ENCODE peak calls at places on chromosomes 6 and 20, in ten cellular contexts. Q is lung, L is left lung, D is IMR-90, H is right atrium auricular region, E is heart left ventricle, K is cardiac muscle cell, I is tibial artery, S is tibial nerve, W is psoas muscle. J is an unnamed sample. For H3K4me1, the result is how much of the 10 kb centered on the place peaks cover.

GRCh38 chr6:152271681-152272464 is 365.3 kb downstream of the SYNE1 start:
- DNase-seq in Q (no peak), L (no peak), D (peak), H (peak), E (peak), K (no peak), I (peak), S (no peak), W (no peak), J (peak)

GRCh38 chr20:53621482-53622246 is 28.0 kb upstream of the ZNF217 start:
- DNase-seq in Q (peak), L (no peak), D (peak), H (peak), E (peak), K (no peak), I (peak), S (peak), W (peak), J (peak)

GRCh38 chr6:84897874-84898635 is 133.7 kb upstream of the TBX18 start:
- DNase-seq in Q (no peak), L (no peak), D (peak), H (no peak), E (no peak), K (no peak), I (no peak), S (no peak), W (no peak), J (peak)

GRCh38 chr6:78836610-78837009 is 30.7 kb upstream of the IRAK1BP1 start:
- DNase-seq in Q (no peak), L (no peak), D (no peak), H (no peak), E (no peak), K (no peak), I (no peak), S (no peak), W (no peak), J (no peak)

GRCh38 chr20:35320396-35321126 is 28.3 kb upstream of the FAM83C start:
- DNase-seq in Q (no peak), L (no peak), D (peak), H (no peak), E (no peak), K (no peak), I (no peak), S (no peak), W (no peak), J (no peak)

GRCh38 chr20:62367136-62367482 is at the start of gene LAMA5:
- DNase-seq in Q (no peak), L (peak), D (no peak), H (no peak), E (peak), K (peak), I (no peak), S (no peak), W (peak), J (no peak)

GRCh38 chr20:61963885-61964674 is 101.6 kb downstream of the TAF4 start:
- DNase-seq in Q (no peak), L (no peak), D (no peak), H (no peak), E (no peak), K (no peak), I (no peak), S (no peak), W (no peak), J (no peak)

GRCh38 chr6:98816799-98817198 is 17.6 kb upstream of the POU3F2 start:
- DNase-seq in Q (no peak), L (no peak), D (no peak), H (no peak), E (no peak), K (no peak), I (no peak), S (no peak), W (no peak), J (no peak)

GRCh38 chr6:150547511-150548222 is 52.0 kb upstream of the PLEKHG1 start:
- DNase-seq in Q (no peak), L (no peak), D (no peak), H (no peak), E (peak), K (peak), I (no peak), S (peak), W (peak), J (no peak)

GRCh38 chr6:150634641-150635292 is 35.1 kb downstream of the PLEKHG1 start:
- DNase-seq in Q (no peak), L (no peak), D (no peak), H (no peak), E (no peak), K (no peak), I (no peak), S (no peak), W (no peak), J (no peak)

GRCh38 chr6:108453601-108454157 is 107.0 kb upstream of the FOXO3 start:
- DNase-seq in Q (no peak), L (no peak), D (peak), H (no peak), E (no peak), K (no peak), I (no peak), S (no peak), W (no peak), J (no peak)
- H3K27ac ChIP-seq in Q (no peak), L (no peak), D (no peak), H (no peak), E (peak), K (no peak), I (no peak), S (no peak), W (peak), J (no peak)

DNA sequence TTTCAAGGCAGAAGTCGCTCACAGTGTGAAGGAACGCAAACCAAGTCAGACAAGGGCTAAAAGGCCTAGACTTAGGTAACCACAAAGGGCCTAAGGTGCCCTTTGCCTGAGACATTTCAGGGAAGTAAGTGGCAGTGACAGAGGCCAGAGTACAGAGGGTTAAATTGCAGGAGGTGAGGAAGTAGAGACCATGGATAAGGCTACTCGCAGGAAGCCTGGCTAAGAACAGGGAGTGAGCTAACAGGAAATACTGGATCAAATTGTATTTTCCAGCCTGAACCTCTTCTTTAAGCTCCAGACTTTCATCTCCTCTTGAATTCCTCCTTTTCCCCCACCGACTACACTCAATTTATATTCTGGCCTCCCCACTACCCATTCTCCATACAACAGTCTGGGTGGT is 16.6 kb downstream of the ZHX3 start:
- DNase-seq in Q (no peak), L (no peak), D (no peak), H (no peak), E (no peak), K (no peak), I (no peak), S (no peak), W (no peak), J (no peak)
- TF ChIP-seq CTCF in Q (no peak), L (no peak), D (no peak), H (no peak), E (no peak), K (no peak), I (no peak), S (no peak), W (no peak), J (no peak)

DNA sequence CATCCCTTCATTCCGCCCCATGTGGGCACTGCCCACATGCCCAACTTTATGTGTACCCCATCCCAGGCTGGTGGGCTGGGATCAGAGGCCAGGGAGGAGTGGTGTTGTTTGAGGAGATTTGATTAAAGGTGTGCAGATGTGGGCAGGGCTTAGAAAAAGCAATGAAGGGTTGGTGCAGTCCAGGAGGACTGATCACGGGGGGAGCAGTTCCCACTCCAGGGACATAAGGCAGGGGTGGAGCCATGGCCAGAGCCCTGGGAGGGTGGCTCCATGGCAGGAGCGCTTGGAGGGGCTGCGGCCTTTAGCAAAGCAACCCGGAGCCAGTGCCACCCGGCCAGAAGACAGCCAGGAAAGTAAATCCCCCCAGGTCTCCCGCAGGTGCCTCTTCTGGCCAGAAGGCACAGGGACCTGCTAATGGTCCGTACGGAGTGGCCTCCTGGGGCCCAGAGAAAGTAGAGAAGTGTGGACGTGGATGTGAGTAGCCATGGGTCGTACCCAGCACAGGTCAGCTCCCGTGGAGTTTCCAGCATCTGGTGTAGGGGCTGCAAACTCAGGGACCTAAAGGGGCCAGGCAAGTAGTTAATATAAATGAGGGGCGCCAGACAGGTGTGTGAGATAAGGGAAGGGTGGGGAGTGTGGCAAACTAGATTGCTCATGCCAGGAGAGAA is 62.1 kb upstream of the APCDD1L start:
- DNase-seq in Q (no peak), L (no peak), D (no peak), H (no peak), E (no peak), K (no peak), I (peak), S (no peak), W (no peak), J (no peak)
- H3K4me1 ChIP-seq in Q (under half), L (under half), D (under half), H (under half), E (under half), K (under half), I (under half), S (under half), W (under half), J (under half)

DNA sequence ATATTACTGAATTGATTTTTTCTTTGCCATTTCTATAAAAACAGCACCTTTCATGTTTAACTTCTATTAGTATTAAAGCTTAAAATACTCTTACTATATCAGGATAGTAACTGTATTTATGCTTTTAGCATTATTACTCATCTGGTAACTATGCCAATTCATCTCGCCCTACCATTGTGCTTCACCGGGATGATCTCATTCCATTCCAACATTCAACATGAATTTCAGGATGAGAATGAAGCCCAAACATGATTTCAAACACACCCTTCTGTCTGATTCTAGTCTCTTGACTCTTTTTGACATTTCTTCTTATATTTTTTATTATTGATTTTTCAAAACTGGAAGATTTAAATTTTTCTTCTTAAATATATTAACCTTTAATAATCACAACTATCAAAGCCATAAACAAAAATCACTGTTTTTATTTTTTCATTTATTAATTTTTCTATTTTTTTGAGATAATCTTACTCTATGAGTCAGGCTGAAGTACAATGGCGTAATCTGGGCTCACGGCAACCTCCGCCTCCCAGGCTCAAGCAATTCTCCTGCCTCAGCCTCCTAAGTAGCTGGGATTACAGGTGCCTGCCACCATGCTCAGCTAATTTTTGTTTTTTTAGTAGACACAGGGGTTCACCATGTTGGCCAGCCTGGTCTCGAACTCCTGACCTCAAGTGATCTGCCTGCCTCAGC is 46.7 kb downstream of the GJA1 start:
- DNase-seq in Q (no peak), L (no peak), D (peak), H (no peak), E (no peak), K (no peak), I (no peak), S (no peak), W (no peak), J (no peak)
- H3K27ac ChIP-seq in Q (no peak), L (no peak), D (no peak), H (no peak), E (no peak), K (no peak), I (no peak), S (no peak), W (no peak), J (no peak)

GRCh38 chr6:55209059-55209458 is 34.7 kb downstream of the HCRTR2 start:
- DNase-seq in Q (no peak), L (no peak), D (no peak), H (no peak), E (no peak), K (no peak), I (no peak), S (no peak), W (no peak), J (no peak)

GRCh38 chr6:55208469-55208868 is 34.2 kb downstream of the HCRTR2 start:
- DNase-seq in Q (no peak), L (no peak), D (no peak), H (no peak), E (no peak), K (no peak), I (no peak), S (no peak), W (no peak), J (no peak)

GRCh38 chr6:55212147-55212546 is 37.8 kb downstream of the HCRTR2 start:
- DNase-seq in Q (no peak), L (no peak), D (peak), H (no peak), E (no peak), K (no peak), I (no peak), S (no peak), W (no peak), J (no peak)

GRCh38 chr6:55210952-55211351 is 36.6 kb downstream of the HCRTR2 start:
- DNase-seq in Q (no peak), L (no peak), D (no peak), H (no peak), E (no peak), K (no peak), I (no peak), S (no peak), W (no peak), J (no peak)
- TF ChIP-seq CTCF in Q (no peak), L (no peak), D (no peak), H (no peak), E (no peak), K (no peak), I (no peak), S (no peak), W (no peak), J (no peak)

GRCh38 chr6:15399651-15400470 is 154.0 kb downstream of the JARID2 start:
- DNase-seq in Q (peak), L (no peak), D (peak), H (peak), E (peak), K (peak), I (peak), S (peak), W (peak), J (peak)
- H3K4me1 ChIP-seq in Q (under half), L (under half), D (under half), H (under half), E (half or more), K (half or more), I (under half), S (under half), W (half or more), J (half or more)

GRCh38 chr6:17408081-17408480 is 14.7 kb downstream of the CAP2 start:
- DNase-seq in Q (no peak), L (no peak), D (no peak), H (no peak), E (no peak), K (no peak), I (no peak), S (no peak), W (no peak), J (no peak)

GRCh38 chr6:17410281-17410680 is 16.9 kb downstream of the CAP2 start:
- DNase-seq in Q (no peak), L (no peak), D (no peak), H (no peak), E (no peak), K (no peak), I (no peak), S (no peak), W (no peak), J (no peak)

GRCh38 chr6:17405944-17406245 is 12.5 kb downstream of the CAP2 start:
- DNase-seq in Q (no peak), L (no peak), D (no peak), H (no peak), E (no peak), K (no peak), I (no peak), S (no peak), W (no peak), J (no peak)
- H3K27ac ChIP-seq in Q (no peak), L (no peak), D (no peak), H (no peak), E (peak), K (peak), I (peak), S (no peak), W (peak), J (no peak)

DNA sequence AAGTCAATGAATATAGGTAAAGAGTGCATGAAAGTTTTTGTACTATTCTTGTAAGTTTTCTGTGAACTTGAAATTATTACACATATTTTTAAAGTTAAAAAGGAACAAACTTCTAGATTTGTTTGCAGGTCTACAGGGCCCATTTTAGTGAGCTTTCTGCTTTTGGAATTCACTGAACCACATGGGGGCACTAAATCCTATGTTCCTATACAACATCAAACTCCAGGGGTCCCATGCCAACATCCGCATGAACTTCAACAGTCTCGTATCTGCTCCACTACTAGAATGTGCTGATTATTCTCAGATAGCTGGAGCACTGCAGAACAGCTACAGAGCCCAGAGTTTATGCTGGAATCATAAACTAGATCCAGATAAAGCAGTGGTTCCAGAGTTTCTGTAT is 347.9 kb upstream of the SPTLC3 start:
- DNase-seq in Q (no peak), L (no peak), D (no peak), H (no peak), E (no peak), K (peak), I (no peak), S (no peak), W (no peak), J (peak)
- TF ChIP-seq CTCF in Q (no peak), L (peak), D (no peak), H (no peak), E (no peak), K (no peak), I (peak), S (no peak), W (no peak), J (peak)

GRCh38 chr6:112214749-112215269 is 39.6 kb downstream of the LAMA4 start:
- DNase-seq in Q (no peak), L (no peak), D (peak), H (no peak), E (no peak), K (no peak), I (no peak), S (no peak), W (no peak), J (peak)
- H3K4me1 ChIP-seq in Q (under half), L (under half), D (under half), H (under half), E (half or more), K (under half), I (under half), S (under half), W (under half), J (under half)